ENCODE peak calls at places on chromosomes 16 and 17, in six cellular contexts. One of them, this sample, is unnamed.

GRCh38 chr17:12911241-12911640 is 106.6 kb downstream of the ELAC2 start:
- DNase-seq in epithelial cell of proximal tubule: no peak
- DNase-seq in GM13976: no peak
- DNase-seq in pancreas: no peak
- DNase-seq in AG09319: no peak
- DNase-seq in lung: no peak
- DNase-seq in this sample: no peak

GRCh38 chr16:56189990-56190902 is 1.0 kb upstream of the GNAO1 start:
- DNase-seq in epithelial cell of proximal tubule: no peak
- DNase-seq in GM13976: peak; percentile 24
- DNase-seq in pancreas: no peak
- DNase-seq in AG09319: no peak
- DNase-seq in lung: no peak
- DNase-seq in this sample: no peak

GRCh38 chr16:79842197-79842596 is 241.7 kb upstream of the MAF start:
- DNase-seq in epithelial cell of proximal tubule: no peak
- DNase-seq in GM13976: no peak
- DNase-seq in pancreas: no peak
- DNase-seq in AG09319: no peak
- DNase-seq in lung: no peak
- DNase-seq in this sample: no peak

GRCh38 chr16:88772871-88773811 is 11.9 kb downstream of the PIEZO1 start:
- DNase-seq in epithelial cell of proximal tubule: no peak
- DNase-seq in GM13976: no peak
- DNase-seq in pancreas: peak; percentile 59
- DNase-seq in AG09319: peak; percentile 67
- DNase-seq in lung: no peak
- DNase-seq in this sample: peak; percentile 92

GRCh38 chr17:43368740-43369506 is 29.9 kb upstream of the ARL4D start:
- DNase-seq in epithelial cell of proximal tubule: no peak
- DNase-seq in GM13976: peak; percentile 68
- DNase-seq in pancreas: peak; percentile 83
- DNase-seq in AG09319: peak; percentile 71
- DNase-seq in lung: peak; percentile 80
- DNase-seq in this sample: no peak

GRCh38 chr17:58468944-58469343 is 19.3 kb downstream of the HSF5 start:
- DNase-seq in epithelial cell of proximal tubule: no peak
- DNase-seq in GM13976: no peak
- DNase-seq in pancreas: no peak
- DNase-seq in AG09319: no peak
- DNase-seq in lung: no peak
- DNase-seq in this sample: no peak

GRCh38 chr17:50262001-50262794 is 12.1 kb upstream of the TMEM92 start:
- DNase-seq in epithelial cell of proximal tubule: no peak
- DNase-seq in GM13976: peak; percentile 26
- DNase-seq in pancreas: no peak
- DNase-seq in AG09319: no peak
- DNase-seq in lung: no peak
- DNase-seq in this sample: no peak

GRCh38 chr17:4565209-4566141 is 5.1 kb upstream of the GGT6 start:
- DNase-seq in epithelial cell of proximal tubule: no peak
- DNase-seq in GM13976: peak; percentile 72
- DNase-seq in pancreas: peak; percentile 60
- DNase-seq in AG09319: peak; percentile 25
- DNase-seq in lung: peak; percentile 68
- DNase-seq in this sample: no peak

GRCh38 chr17:55674107-55674506 is 48.6 kb downstream of the TMEM100 start:
- DNase-seq in epithelial cell of proximal tubule: no peak
- DNase-seq in GM13976: no peak
- DNase-seq in pancreas: no peak
- DNase-seq in AG09319: no peak
- DNase-seq in lung: no peak
- DNase-seq in this sample: no peak

GRCh38 chr16:30972872-30973271 is 12.1 kb upstream of the HSD3B7 start:
- DNase-seq in epithelial cell of proximal tubule: no peak
- DNase-seq in GM13976: no peak
- DNase-seq in pancreas: no peak
- DNase-seq in AG09319: no peak
- DNase-seq in lung: no peak
- DNase-seq in this sample: no peak

GRCh38 chr17:7114875-7115614 is 423 bp upstream of the ASGR2 start:
- DNase-seq in epithelial cell of proximal tubule: no peak
- DNase-seq in GM13976: no peak
- DNase-seq in pancreas: no peak
- DNase-seq in AG09319: no peak
- DNase-seq in lung: no peak
- DNase-seq in this sample: no peak

GRCh38 chr17:81338301-81339179 is 43.4 kb upstream of the SLC38A10 start:
- DNase-seq in epithelial cell of proximal tubule: no peak
- DNase-seq in GM13976: no peak
- DNase-seq in pancreas: no peak
- DNase-seq in AG09319: no peak
- DNase-seq in lung: no peak
- DNase-seq in this sample: no peak

GRCh38 chr17:75720656-75721462 is at the start of gene ITGB4:
- DNase-seq in epithelial cell of proximal tubule: no peak
- DNase-seq in GM13976: peak; percentile 87
- DNase-seq in pancreas: peak; percentile 85
- DNase-seq in AG09319: no peak
- DNase-seq in lung: peak; percentile 78
- DNase-seq in this sample: no peak

GRCh38 chr17:37190493-37190892 is 185.3 kb upstream of the C17orf78 start:
- DNase-seq in epithelial cell of proximal tubule: no peak
- DNase-seq in GM13976: no peak
- DNase-seq in pancreas: no peak
- DNase-seq in AG09319: no peak
- DNase-seq in lung: no peak
- DNase-seq in this sample: no peak
- TF ChIP-seq CTCF in epithelial cell of proximal tubule: peak; percentile 32
- TF ChIP-seq CTCF in GM13976: no peak
- TF ChIP-seq CTCF in pancreas: no peak
- TF ChIP-seq CTCF in AG09319: no peak
- TF ChIP-seq CTCF in lung: no peak
- TF ChIP-seq CTCF in this sample: no peak

GRCh38 chr16:67198238-67198734 is 645 bp upstream of the ELMO3 start:
- DNase-seq in epithelial cell of proximal tubule: no peak
- DNase-seq in GM13976: peak; percentile 56
- DNase-seq in pancreas: peak; percentile 43
- DNase-seq in AG09319: no peak
- DNase-seq in lung: peak; percentile 59
- DNase-seq in this sample: no peak
- TF ChIP-seq CTCF in epithelial cell of proximal tubule: peak; percentile 94
- TF ChIP-seq CTCF in GM13976: peak; percentile 36
- TF ChIP-seq CTCF in pancreas: peak; percentile 16
- TF ChIP-seq CTCF in AG09319: peak; percentile 67
- TF ChIP-seq CTCF in lung: peak; percentile 46
- TF ChIP-seq CTCF in this sample: peak; percentile 61

DNA sequence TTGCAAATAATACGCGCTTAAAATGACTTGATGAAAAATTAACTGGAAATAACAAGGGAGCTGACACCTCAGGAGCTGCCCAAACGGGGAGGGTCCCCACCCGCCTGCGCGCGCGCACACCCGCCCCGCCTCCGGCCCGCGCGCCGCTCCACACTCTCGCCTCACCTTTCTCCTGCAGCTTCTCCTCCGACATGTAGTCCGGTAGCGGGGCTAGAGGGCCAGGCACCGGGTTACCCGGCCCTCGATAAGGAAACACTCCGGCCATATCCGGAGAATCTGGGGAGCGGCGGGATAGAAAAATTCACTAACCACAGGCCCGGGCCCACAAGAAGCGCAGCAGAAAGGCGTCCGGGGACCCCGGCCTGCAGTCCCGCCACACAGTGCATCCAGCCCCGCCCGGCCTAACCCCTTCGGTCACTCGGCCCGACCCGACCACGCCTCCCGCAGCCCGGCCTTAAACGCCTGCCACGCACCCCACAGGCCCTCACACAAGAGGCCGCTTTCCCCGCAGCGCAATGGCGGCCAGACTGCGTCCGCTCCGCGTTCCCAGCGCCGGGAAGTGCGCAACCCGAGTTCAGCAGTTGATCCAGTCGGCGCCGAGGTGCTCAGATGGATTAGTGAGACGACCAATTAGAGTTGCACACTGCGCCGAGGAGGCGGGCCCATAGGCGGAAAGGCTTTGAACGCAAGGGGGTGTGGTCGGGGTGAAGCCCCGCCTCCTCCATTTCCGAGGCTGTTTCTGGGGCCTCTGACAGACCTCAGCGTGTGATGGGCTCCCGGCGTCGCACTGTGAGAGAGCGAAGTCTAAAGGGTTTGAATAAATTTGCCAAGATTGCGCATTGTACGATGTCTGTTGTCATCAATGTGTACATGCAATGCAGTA is at the start of gene PRPF8:
- DNase-seq in epithelial cell of proximal tubule: peak; percentile 73
- DNase-seq in GM13976: peak; percentile 100
- DNase-seq in pancreas: peak; percentile 96
- DNase-seq in AG09319: peak; percentile 92
- DNase-seq in lung: peak; percentile 98
- DNase-seq in this sample: peak; percentile 99
- TF ChIP-seq CTCF in epithelial cell of proximal tubule: no peak
- TF ChIP-seq CTCF in GM13976: no peak
- TF ChIP-seq CTCF in pancreas: no peak
- TF ChIP-seq CTCF in AG09319: no peak
- TF ChIP-seq CTCF in lung: no peak
- TF ChIP-seq CTCF in this sample: no peak

DNA sequence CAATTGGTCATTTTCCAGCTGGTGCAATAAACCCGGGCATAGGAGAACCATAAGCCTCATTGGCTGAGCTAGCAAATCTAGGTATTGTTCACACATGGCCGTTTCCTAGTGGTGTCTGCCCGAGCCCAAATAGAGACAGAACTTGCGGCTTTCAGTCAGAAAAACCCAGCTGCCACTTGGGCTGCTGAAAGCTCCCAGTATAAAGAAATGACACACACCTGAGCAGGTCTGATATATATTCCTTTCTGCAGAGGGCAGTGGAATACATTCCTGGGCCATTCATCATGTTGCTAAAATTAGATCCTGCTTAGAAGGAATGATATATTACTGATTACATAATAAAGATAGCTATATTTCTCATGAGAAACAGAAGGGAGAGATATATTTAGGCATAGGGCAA is 83.9 kb upstream of the IRX5 start:
- DNase-seq in epithelial cell of proximal tubule: no peak
- DNase-seq in GM13976: no peak
- DNase-seq in pancreas: no peak
- DNase-seq in AG09319: no peak
- DNase-seq in lung: no peak
- DNase-seq in this sample: no peak
- TF ChIP-seq CTCF in epithelial cell of proximal tubule: no peak
- TF ChIP-seq CTCF in GM13976: no peak
- TF ChIP-seq CTCF in pancreas: no peak
- TF ChIP-seq CTCF in AG09319: no peak
- TF ChIP-seq CTCF in lung: no peak
- TF ChIP-seq CTCF in this sample: no peak

DNA sequence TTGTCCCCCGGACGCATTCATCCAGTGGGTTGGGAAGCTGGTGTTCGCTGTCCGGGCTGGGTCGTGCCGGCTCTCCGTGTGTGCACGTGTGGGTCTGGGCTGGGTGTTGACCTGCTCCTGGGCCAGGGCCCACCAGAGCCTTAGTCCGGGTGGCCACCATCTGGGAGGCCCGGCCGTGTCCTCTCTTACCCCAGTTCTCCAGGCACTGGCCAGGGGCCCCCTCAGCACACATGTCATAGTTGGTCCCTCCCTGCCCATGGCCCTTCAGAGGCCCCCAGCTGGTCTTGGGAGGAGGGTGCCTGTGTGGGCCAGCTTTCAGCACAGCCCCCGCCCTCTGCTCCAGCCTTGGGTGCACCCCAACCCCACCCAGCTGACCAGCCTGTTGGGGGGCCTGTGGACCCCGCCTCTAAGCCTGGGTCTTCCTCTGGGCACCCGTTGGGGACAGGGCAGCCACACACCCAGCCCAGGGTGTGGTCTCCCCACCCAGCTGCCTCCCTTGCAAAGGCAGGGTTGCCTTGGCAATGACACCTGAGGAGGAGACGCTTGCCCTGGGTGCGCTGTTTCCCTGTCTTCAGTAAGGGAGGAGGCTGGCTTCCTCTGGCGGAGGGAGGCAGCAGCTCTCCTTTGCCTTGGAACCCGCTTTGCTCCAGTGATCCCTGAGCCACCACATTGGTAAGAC is 77.4 kb downstream of the JPH3 start:
- DNase-seq in epithelial cell of proximal tubule: no peak
- DNase-seq in GM13976: no peak
- DNase-seq in pancreas: no peak
- DNase-seq in AG09319: no peak
- DNase-seq in lung: no peak
- DNase-seq in this sample: no peak
- TF ChIP-seq CTCF in epithelial cell of proximal tubule: no peak
- TF ChIP-seq CTCF in GM13976: no peak
- TF ChIP-seq CTCF in pancreas: no peak
- TF ChIP-seq CTCF in AG09319: no peak
- TF ChIP-seq CTCF in lung: no peak
- TF ChIP-seq CTCF in this sample: no peak

DNA sequence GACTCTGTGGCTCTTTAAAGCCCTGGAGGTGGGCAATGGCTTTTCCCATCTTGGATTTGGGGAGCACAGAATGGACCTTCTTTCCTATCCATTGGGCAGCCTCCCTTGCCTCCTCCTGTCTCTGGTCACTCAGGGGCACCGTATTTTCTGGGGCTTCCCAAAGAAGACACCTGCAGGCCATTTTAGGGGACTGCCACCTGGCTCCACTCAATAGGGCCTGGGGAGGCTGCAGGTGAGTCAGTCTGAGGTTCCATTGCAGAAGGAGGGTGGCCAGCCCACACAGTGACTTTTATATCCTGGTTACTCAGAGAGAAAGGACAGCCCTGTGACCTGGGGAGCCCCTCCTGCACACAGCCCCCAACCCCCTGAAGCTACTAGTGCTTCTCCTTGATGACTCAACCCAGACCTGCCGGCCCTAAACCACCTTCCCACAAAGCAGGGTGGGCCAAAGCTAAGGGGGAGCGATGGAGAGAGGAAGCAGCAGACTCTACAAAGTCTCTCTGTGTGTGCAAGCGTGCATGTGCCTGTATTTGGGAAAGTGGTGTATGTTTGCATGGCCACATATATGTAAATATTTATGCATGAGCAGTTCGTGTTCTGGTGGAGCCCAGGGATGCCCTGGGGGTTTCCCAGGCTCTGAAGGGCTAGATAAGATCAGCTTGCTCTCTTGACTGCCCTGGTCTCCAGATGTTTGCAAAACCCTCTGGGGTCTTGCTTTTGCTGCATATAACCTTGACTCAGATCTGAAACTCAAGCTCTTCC is 5.0 kb downstream of the CX3CL1 start:
- DNase-seq in epithelial cell of proximal tubule: no peak
- DNase-seq in GM13976: peak; percentile 85
- DNase-seq in pancreas: no peak
- DNase-seq in AG09319: no peak
- DNase-seq in lung: no peak
- DNase-seq in this sample: no peak
- TF ChIP-seq CTCF in epithelial cell of proximal tubule: no peak
- TF ChIP-seq CTCF in GM13976: no peak
- TF ChIP-seq CTCF in pancreas: no peak
- TF ChIP-seq CTCF in AG09319: no peak
- TF ChIP-seq CTCF in lung: no peak
- TF ChIP-seq CTCF in this sample: no peak

This sample was measured in osteocyte.